ENCODE peak calls at places on chromosome 2, in four cellular contexts. One of them, this sample, is unnamed.

GRCh38 chr2:45826889-45827635 is 175.6 kb downstream of the PRKCE start:
- DNase-seq in naive thymus-derived CD4-positive, alpha-beta T cell: no peak
- DNase-seq in HTR-8/SVneo: no peak
- DNase-seq in mesendoderm: no peak
- DNase-seq in this sample: no peak

GRCh38 chr2:172234716-172235661 is 132.3 kb upstream of the DLX2 start:
- DNase-seq in naive thymus-derived CD4-positive, alpha-beta T cell: peak; percentile 47
- DNase-seq in mesendoderm: peak; percentile 90
- DNase-seq in HTR-8/SVneo: no peak
- DNase-seq in this sample: peak; percentile 39

GRCh38 chr2:235968616-235969324 is 199.4 kb downstream of the GBX2 start:
- DNase-seq in mesendoderm: no peak
- DNase-seq in naive thymus-derived CD4-positive, alpha-beta T cell: no peak
- DNase-seq in HTR-8/SVneo: no peak
- DNase-seq in this sample: no peak

GRCh38 chr2:237700583-237701032 is 73.2 kb downstream of the LRRFIP1 start:
- DNase-seq in mesendoderm: no peak
- DNase-seq in HTR-8/SVneo: no peak
- DNase-seq in naive thymus-derived CD4-positive, alpha-beta T cell: peak; percentile 65
- DNase-seq in this sample: peak; percentile 63

GRCh38 chr2:9558948-9559381 is 3.3 kb upstream of the ADAM17 start:
- DNase-seq in naive thymus-derived CD4-positive, alpha-beta T cell: no peak
- DNase-seq in HTR-8/SVneo: peak; percentile 70
- DNase-seq in mesendoderm: peak; percentile 93
- DNase-seq in this sample: no peak

GRCh38 chr2:216663846-216664245 is 30.6 kb downstream of the IGFBP2 start:
- DNase-seq in HTR-8/SVneo: no peak
- DNase-seq in naive thymus-derived CD4-positive, alpha-beta T cell: no peak
- DNase-seq in mesendoderm: no peak
- DNase-seq in this sample: no peak

GRCh38 chr2:239387811-239388210 is 13.0 kb downstream of the HDAC4 start:
- DNase-seq in mesendoderm: no peak
- DNase-seq in naive thymus-derived CD4-positive, alpha-beta T cell: no peak
- DNase-seq in HTR-8/SVneo: no peak
- DNase-seq in this sample: no peak

GRCh38 chr2:198905881-198906612 is 551.7 kb downstream of the SATB2 start:
- DNase-seq in HTR-8/SVneo: no peak
- DNase-seq in naive thymus-derived CD4-positive, alpha-beta T cell: no peak
- DNase-seq in mesendoderm: no peak
- DNase-seq in this sample: no peak